ENCODE peak calls at places on chromosomes 2 and 18, in eight cellular contexts. F is heart right ventricle, Z is GM23338, X is fibroblast of lung, G is Peyer's patch, N is K562, E is kidney epithelial cell, L is psoas muscle. A is an unnamed sample.

GRCh38 chr2:240797914-240798313 is 22.1 kb downstream of the KIF1A start:
- DNase-seq in E (no peak), G (no peak), N (no peak), Z (no peak), F (no peak), L (no peak), X (no peak), A (no peak)

GRCh38 chr2:96510931-96511595 is 5.9 kb upstream of the NEURL3 start:
- DNase-seq in F (no peak), L (no peak), N (no peak), G (no peak), X (no peak), E (no peak), Z (no peak), A (no peak)

GRCh38 chr2:107255744-107256143 is 369.8 kb upstream of the ST6GAL2 start:
- DNase-seq in Z (peak; percentile 7), N (no peak), X (no peak), G (no peak), F (no peak), E (no peak), L (no peak), A (no peak)

GRCh38 chr2:152542995-152543481 is 174.2 kb downstream of the PRPF40A start:
- DNase-seq in X (peak; percentile 99), G (no peak), N (no peak), F (no peak), E (peak; percentile 97), Z (peak; percentile 54), L (no peak), A (peak; percentile 83)

GRCh38 chr2:98008415-98008814 is 12.7 kb upstream of the TMEM131 start:
- DNase-seq in X (no peak), G (no peak), E (no peak), F (no peak), N (no peak), L (no peak), Z (no peak), A (no peak)

GRCh38 chr2:129101186-129101585 is 782.5 kb upstream of the HS6ST1 start:
- DNase-seq in F (no peak), L (no peak), Z (no peak), E (no peak), X (no peak), N (no peak), G (no peak), A (no peak)

GRCh38 chr18:34977787-34978532 is 63.3 kb upstream of the MAPRE2 start:
- DNase-seq in Z (peak; percentile 84), E (no peak), L (peak; percentile 57), X (no peak), F (peak; percentile 19), G (peak; percentile 62), N (peak; percentile 75), A (no peak)

GRCh38 chr2:215832791-215833190 is 180.6 kb downstream of the MREG start:
- DNase-seq in X (no peak), E (no peak), L (peak; percentile 24), N (no peak), Z (no peak), F (no peak), G (no peak), A (no peak)

GRCh38 chr2:67604360-67604759 is 207.2 kb downstream of the ETAA1 start:
- DNase-seq in X (peak; percentile 77), G (no peak), N (no peak), L (no peak), E (no peak), Z (peak; percentile 11), F (no peak), A (no peak)

GRCh38 chr2:143974262-143974661 is 545.7 kb downstream of the ZEB2 start:
- DNase-seq in G (no peak), Z (no peak), L (no peak), X (peak; percentile 17), F (no peak), E (no peak), N (no peak), A (no peak)

GRCh38 chr2:173134703-173135102 is 59.1 kb downstream of the MAP3K20 start:
- DNase-seq in E (no peak), G (no peak), X (no peak), N (no peak), Z (peak; percentile 38), F (no peak), L (no peak), A (no peak)

GRCh38 chr2:181953773-181954537 is 31.7 kb upstream of the PPP1R1C start:
- DNase-seq in X (peak; percentile 66), E (no peak), F (peak; percentile 57), Z (peak; percentile 95), G (peak; percentile 24), N (peak; percentile 85), L (peak; percentile 23), A (no peak)

GRCh38 chr2:141529674-141530073 is 601.1 kb downstream of the LRP1B start:
- DNase-seq in F (no peak), X (no peak), G (no peak), N (no peak), E (no peak), Z (no peak), L (no peak), A (no peak)

GRCh38 chr2:33212151-33212550 is 264.3 kb upstream of the RASGRP3 start:
- DNase-seq in N (peak; percentile 64), X (peak; percentile 97), E (peak; percentile 51), F (no peak), G (no peak), L (no peak), Z (no peak), A (peak; percentile 46)

GRCh38 chr18:5895886-5896740 is 791 bp upstream of the TMEM200C start:
- DNase-seq in G (no peak), L (peak; percentile 34), X (peak; percentile 76), N (no peak), F (peak; percentile 16), E (no peak), Z (peak; percentile 74), A (no peak)

GRCh38 chr2:202042444-202042843 is 8.8 kb downstream of the FZD7 start:
- DNase-seq in F (no peak), G (no peak), E (no peak), N (no peak), Z (no peak), L (no peak), X (no peak), A (no peak)

GRCh38 chr2:119431155-119431975 is at the start of gene TMEM37:
- DNase-seq in L (peak; percentile 72), G (peak; percentile 30), F (peak; percentile 62), N (peak; percentile 91), Z (peak; percentile 92), E (no peak), X (peak; percentile 70), A (no peak)

GRCh38 chr18:59996370-59996966 is 96.7 kb downstream of the PMAIP1 start:
- DNase-seq in F (no peak), N (peak; percentile 37), X (peak; percentile 46), E (no peak), G (no peak), Z (peak; percentile 68), L (no peak), A (no peak)

GRCh38 chr2:109402980-109403840 is 210.6 kb downstream of the SEPTIN10 start:
- DNase-seq in F (no peak), E (no peak), N (no peak), G (no peak), L (no peak), Z (no peak), X (no peak), A (no peak)

GRCh38 chr2:36516136-36516870 is 81.7 kb downstream of the FEZ2 start:
- DNase-seq in G (no peak), N (no peak), F (no peak), X (peak; percentile 62), Z (no peak), L (no peak), E (no peak), A (no peak)
- H3K4me3 ChIP-seq in G (no peak overlapping the region), N (no peak overlapping the region), F (no peak overlapping the region), X (no peak overlapping the region), Z (no peak overlapping the region), L (no peak overlapping the region), E (no peak overlapping the region), A (no peak overlapping the region)

DNA sequence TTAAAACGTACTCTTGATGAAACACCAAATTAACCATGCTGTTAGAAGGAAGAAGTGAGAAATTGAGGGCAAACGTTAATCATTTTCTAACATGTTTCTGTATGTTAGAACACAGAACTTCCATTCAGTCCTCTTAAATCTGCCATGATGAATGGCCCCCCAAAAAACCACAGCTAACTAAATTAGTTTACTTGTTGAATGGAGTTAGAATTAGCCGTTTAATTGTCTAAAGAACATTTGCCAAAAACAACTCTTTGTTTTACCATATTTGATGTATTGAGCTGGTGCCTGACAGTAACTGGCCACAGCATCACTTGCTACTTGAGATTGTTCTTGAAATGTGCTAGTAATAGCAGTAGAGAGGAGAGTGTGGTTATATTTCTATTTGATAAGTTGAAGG is 12.7 kb downstream of the CCNYL1 start:
- DNase-seq in N (no peak), F (no peak), G (no peak), L (no peak), Z (no peak), X (no peak), E (no peak), A (no peak)
- TF ChIP-seq CTCF in N (no peak), F (no peak), G (no peak), L (no peak), Z (no peak), X (no peak), E (no peak), A (no peak)

DNA sequence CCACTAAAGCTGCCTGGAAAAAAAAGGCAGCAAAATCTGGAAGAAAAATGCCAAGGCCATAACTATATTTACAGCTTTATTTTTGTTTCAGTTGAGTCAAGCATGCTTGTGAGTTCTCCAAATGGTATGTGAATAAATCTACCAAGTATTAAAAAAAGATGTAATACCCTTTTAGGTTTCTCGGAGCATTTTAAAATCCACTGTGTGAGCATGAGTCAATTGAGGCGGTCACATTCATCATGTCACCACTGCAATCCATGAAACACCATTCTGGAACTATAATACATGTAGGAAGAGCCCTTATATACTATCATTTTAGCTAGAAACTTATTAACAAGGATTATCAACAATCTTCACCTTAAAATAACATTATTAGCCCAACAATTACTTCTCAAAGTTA is 24.1 kb upstream of the C2orf42 start:
- DNase-seq in F (no peak), N (no peak), Z (no peak), L (no peak), X (peak; percentile 80), G (no peak), E (no peak), A (peak; percentile 90)
- H3K36me3 ChIP-seq in F (peaks cover 8% of the 10 kb centered on the region), N (peaks cover 94% of the 10 kb centered on the region), Z (peaks cover 55% of the 10 kb centered on the region), L (peaks cover 95% of the 10 kb centered on the region), X (peaks cover 6% of the 10 kb centered on the region), G (no peaks in the 10 kb centered on the region), E (peaks cover 1% of the 10 kb centered on the region), A (peaks cover 2% of the 10 kb centered on the region)

GRCh38 chr2:190569994-190570755 is 35.7 kb upstream of the NEMP2 start:
- DNase-seq in F (no peak), X (no peak), Z (no peak), E (no peak), N (no peak), G (no peak), L (no peak), A (no peak)

GRCh38 chr2:190570871-190571270 is 36.3 kb upstream of the NEMP2 start:
- DNase-seq in G (no peak), L (no peak), E (no peak), Z (no peak), F (no peak), N (no peak), X (no peak), A (no peak)

GRCh38 chr2:190574169-190574568 is 39.6 kb upstream of the NEMP2 start:
- DNase-seq in N (no peak), E (no peak), X (peak; percentile 54), F (no peak), Z (no peak), G (no peak), L (no peak), A (no peak)

GRCh38 chr2:190571666-190572065 is 37.1 kb upstream of the NEMP2 start:
- DNase-seq in E (no peak), L (no peak), N (no peak), X (no peak), Z (no peak), G (no peak), F (no peak), A (no peak)

GRCh38 chr2:190572251-190572650 is 37.7 kb upstream of the NEMP2 start:
- DNase-seq in E (no peak), N (no peak), F (no peak), X (peak; percentile 12), Z (no peak), L (no peak), G (no peak), A (no peak)
- H3K4me3 ChIP-seq in E (no peak overlapping the region), N (no peak overlapping the region), F (no peak overlapping the region), X (no peak overlapping the region), Z (no peak overlapping the region), L (no peak overlapping the region), G (no peak overlapping the region), A (no peak overlapping the region)